ENCODE peak calls at places on chromosomes 5 and 9, in seven cellular contexts. U, N, T, E, H, B and S are unnamed samples.
A peak's percentile ranks its signal among the peaks of the same experiment; 100 is the strongest.

GRCh38 chr9:129457325-129457779 is 163.5 kb downstream of the C9orf50 start:
- DNase-seq in E (no peak), T (no peak), B (no peak), U (no peak), H (no peak), N (no peak), S (no peak)

GRCh38 chr9:93950619-93951601 is 4.2 kb downstream of the BARX1 start:
- DNase-seq in B (no peak), H (no peak), E (peak; percentile 43), T (no peak), N (no peak), U (peak; percentile 27), S (no peak)

GRCh38 chr9:92097997-92098482 is 17.2 kb downstream of the SPTLC1 start:
- DNase-seq in H (peak; percentile 43), T (peak; percentile 89), E (peak; percentile 96), U (peak; percentile 76), B (peak; percentile 2), N (no peak), S (peak; percentile 77)

GRCh38 chr9:125177888-125178287 is 11.7 kb downstream of the PPP6C start:
- DNase-seq in B (no peak), N (no peak), H (no peak), U (no peak), E (no peak), T (no peak), S (no peak)

GRCh38 chr5:147168578-147169327 is 66.1 kb upstream of the STK32A start:
- DNase-seq in T (no peak), E (no peak), U (peak; percentile 20), B (no peak), N (no peak), H (no peak), S (no peak)

GRCh38 chr5:76807296-76807695 is 11.5 kb upstream of the F2RL1 start:
- DNase-seq in E (no peak), N (no peak), U (no peak), B (no peak), H (no peak), T (no peak), S (no peak)

GRCh38 chr5:139271201-139272027 is 22.1 kb upstream of the MATR3 start:
- DNase-seq in U (peak; percentile 84), B (no peak), E (peak; percentile 40), T (no peak), N (no peak), H (no peak), S (no peak)

GRCh38 chr9:28976684-28977083 is 1403.4 kb upstream of the C9orf72 start:
- DNase-seq in H (no peak), U (no peak), E (no peak), T (no peak), N (no peak), B (no peak), S (no peak)

GRCh38 chr5:134567651-134568338 is 42.3 kb downstream of the JADE2 start:
- DNase-seq in U (no peak), N (no peak), H (no peak), B (no peak), T (no peak), E (peak; percentile 24), S (no peak)

GRCh38 chr5:110817437-110817836 is 78.6 kb downstream of the SLC25A46 start:
- DNase-seq in N (no peak), E (no peak), H (no peak), B (no peak), T (no peak), U (no peak), S (no peak)

GRCh38 chr9:95623614-95624013 is 106.8 kb upstream of the PTCH1 start:
- DNase-seq in U (no peak), N (no peak), B (no peak), E (no peak), H (no peak), T (no peak), S (no peak)

GRCh38 chr5:142095651-142096330 is 12.8 kb upstream of the NDFIP1 start:
- DNase-seq in T (no peak), H (peak; percentile 87), U (no peak), N (no peak), E (peak; percentile 12), B (peak; percentile 61), S (no peak)

GRCh38 chr9:33168941-33169544 is 1.9 kb upstream of the B4GALT1 start:
- DNase-seq in U (no peak), T (no peak), E (no peak), H (no peak), B (no peak), N (no peak), S (no peak)

GRCh38 chr5:44774279-44774880 is 34.4 kb upstream of the MRPS30 start:
- DNase-seq in T (peak; percentile 50), U (peak; percentile 38), H (no peak), B (no peak), E (peak; percentile 4), N (no peak), S (no peak)

GRCh38 chr5:16345454-16345853 is 120.1 kb downstream of the ZNF622 start:
- DNase-seq in U (no peak), B (no peak), E (peak; percentile 17), N (no peak), H (no peak), T (no peak), S (no peak)

GRCh38 chr5:179901462-179901861 is 6.2 kb downstream of the TBC1D9B start:
- DNase-seq in E (no peak), U (no peak), H (no peak), T (no peak), B (no peak), N (no peak), S (no peak)

GRCh38 chr5:143241892-143242291 is 161.6 kb downstream of the NR3C1 start:
- DNase-seq in U (no peak), T (no peak), B (no peak), H (no peak), E (no peak), N (no peak), S (no peak)

GRCh38 chr9:121765021-121765950 is 113.9 kb downstream of the DAB2IP start:
- DNase-seq in E (no peak), U (peak; percentile 35), N (no peak), T (no peak), H (no peak), B (no peak), S (peak; percentile 84)

GRCh38 chr5:170393235-170393634 is 4.1 kb upstream of the KCNMB1 start:
- DNase-seq in U (no peak), B (no peak), H (peak; percentile 35), E (no peak), T (no peak), N (no peak), S (no peak)

GRCh38 chr5:142644640-142645361 is 41.1 kb downstream of the FGF1 start:
- DNase-seq in E (no peak), U (peak; percentile 74), B (no peak), N (no peak), T (peak; percentile 64), H (no peak), S (no peak)

GRCh38 chr5:81164936-81165335 is 68.2 kb upstream of the CKMT2 start:
- DNase-seq in H (no peak), B (no peak), U (no peak), T (no peak), N (no peak), E (no peak), S (no peak)

GRCh38 chr9:133237271-133237731 is 28.3 kb upstream of the OBP2B start:
- DNase-seq in E (peak; percentile 5), B (no peak), T (no peak), H (no peak), N (no peak), U (no peak), S (no peak)

GRCh38 chr5:24832021-24832420 is 187.2 kb upstream of the CDH10 start:
- DNase-seq in B (no peak), U (no peak), T (peak; percentile 32), E (no peak), N (no peak), H (no peak), S (no peak)

GRCh38 chr9:95029720-95030119 is 287.8 kb downstream of the FANCC start:
- DNase-seq in H (no peak), E (no peak), B (no peak), T (no peak), U (no peak), N (no peak), S (no peak)

GRCh38 chr9:33366979-33367480 is 35.3 kb downstream of the AQP7 start:
- DNase-seq in B (no peak), E (no peak), U (no peak), H (no peak), T (no peak), N (no peak), S (no peak)

GRCh38 chr9:125409637-125410521 is 148.3 kb downstream of the GAPVD1 start:
- DNase-seq in T (peak; percentile 97), U (no peak), H (peak; percentile 34), B (no peak), N (no peak), E (no peak), S (no peak)

GRCh38 chr5:171954721-171955120 is 51.7 kb downstream of the FBXW11 start:
- DNase-seq in T (no peak), N (no peak), H (no peak), B (no peak), U (no peak), E (no peak), S (no peak)

GRCh38 chr5:66933066-66933465 is 263.5 kb downstream of the CD180 start:
- DNase-seq in U (no peak), E (no peak), T (no peak), H (no peak), N (no peak), B (no peak), S (no peak)